ENCODE peak calls at places on chromosomes 2 and 18, in five cellular contexts. Q, R, K, Y and X are unnamed samples.

GRCh38 chr18:68391801-68392200 is 323.1 kb downstream of the TMX3 start:
- DNase-seq in K (no peak), Y (no peak), R (no peak), Q (no peak), X (no peak)

GRCh38 chr2:177433402-177433801 is 40.8 kb downstream of the AGPS start:
- DNase-seq in R (no peak), K (no peak), Y (no peak), Q (no peak), X (no peak)

GRCh38 chr2:64311948-64312621 is 141.9 kb upstream of the LGALSL start:
- DNase-seq in K (peak), R (peak), Y (peak), Q (peak), X (no peak)

GRCh38 chr2:71226391-71226964 is 425 bp downstream of the PAIP2B start:
- DNase-seq in Q (peak), R (no peak), Y (peak), K (peak), X (no peak)

GRCh38 chr2:216115224-216115582 is 6.1 kb downstream of the XRCC5 start:
- DNase-seq in Q (no peak), Y (no peak), K (no peak), R (no peak), X (peak)

GRCh38 chr2:120348134-120349103 is 2.5 kb downstream of the INHBB start:
- DNase-seq in R (no peak), Y (peak), K (no peak), Q (no peak), X (no peak)

GRCh38 chr2:43026451-43027102 is 199.8 kb downstream of the ZFP36L2 start:
- DNase-seq in K (no peak), Q (no peak), R (no peak), Y (no peak), X (no peak)

GRCh38 chr2:54572262-54572635 is 116.1 kb downstream of the SPTBN1 start:
- DNase-seq in Y (peak), Q (no peak), R (peak), K (no peak), X (peak)

GRCh38 chr2:226725096-226725495 is 74.5 kb downstream of the IRS1 start:
- DNase-seq in Q (no peak), Y (no peak), K (no peak), R (no peak), X (no peak)

GRCh38 chr2:38862481-38862880 is 13.3 kb downstream of the DHX57 start:
- DNase-seq in Y (no peak), R (no peak), K (no peak), Q (no peak), X (no peak)

GRCh38 chr2:204019572-204020501 is 83.3 kb downstream of the ICOS start:
- DNase-seq in Y (no peak), Q (no peak), R (peak), K (no peak), X (no peak)

GRCh38 chr2:174012347-174013309 is 47.5 kb upstream of the SP3 start:
- DNase-seq in R (no peak), Y (peak), K (peak), Q (peak), X (no peak)

GRCh38 chr2:25548587-25548986 is 124.8 kb downstream of the DTNB start:
- DNase-seq in Q (no peak), R (no peak), K (no peak), Y (no peak), X (no peak)

GRCh38 chr2:192438239-192438638 is 243.5 kb upstream of the TMEFF2 start:
- DNase-seq in K (no peak), Y (no peak), Q (no peak), R (no peak), X (no peak)

GRCh38 chr2:33810046-33810835 is 211.1 kb upstream of the FAM98A start:
- DNase-seq in Q (no peak), K (no peak), Y (peak), R (peak), X (no peak)

GRCh38 chr2:205283721-205284270 is 398.5 kb upstream of the NRP2 start:
- DNase-seq in R (no peak), K (no peak), Y (no peak), Q (no peak), X (no peak)

GRCh38 chr18:24930974-24931373 is 421.0 kb downstream of the ZNF521 start:
- DNase-seq in Q (no peak), K (no peak), R (no peak), Y (peak), X (no peak)

GRCh38 chr2:22867921-22868320 is 517.1 kb upstream of the KLHL29 start:
- DNase-seq in R (no peak), Q (no peak), Y (peak), K (no peak), X (no peak)

GRCh38 chr2:85527787-85528186 is 11.2 kb upstream of the MAT2A start:
- DNase-seq in K (no peak), Q (no peak), Y (no peak), R (no peak), X (no peak)

GRCh38 chr18:3180325-3180724 is 39.4 kb downstream of the MYOM1 start:
- DNase-seq in R (no peak), Y (no peak), Q (no peak), K (no peak), X (no peak)

GRCh38 chr2:129744649-129745048 is 234.8 kb upstream of the RAB6C start:
- DNase-seq in K (no peak), Q (no peak), R (no peak), Y (peak), X (no peak)

GRCh38 chr2:129741165-129741564 is 238.3 kb upstream of the RAB6C start:
- DNase-seq in Q (no peak), K (no peak), Y (no peak), R (no peak), X (no peak)

GRCh38 chr2:129741623-129742022 is 237.8 kb upstream of the RAB6C start:
- DNase-seq in Y (no peak), Q (no peak), R (no peak), K (no peak), X (no peak)

GRCh38 chr2:129742415-129742814 is 237.1 kb upstream of the RAB6C start:
- DNase-seq in Q (no peak), Y (no peak), K (no peak), R (no peak), X (no peak)

GRCh38 chr2:129744141-129744540 is 235.3 kb upstream of the RAB6C start:
- DNase-seq in Q (no peak), Y (no peak), K (no peak), R (no peak), X (no peak)
- H3K4me3 ChIP-seq in Q (no peak), Y (no peak), K (no peak), R (no peak), X (no peak)

GRCh38 chr2:213816583-213816982 is 532.3 kb downstream of the SPAG16 start:
- DNase-seq in Y (no peak), R (no peak), Q (no peak), K (no peak), X (no peak)
- H3K4me3 ChIP-seq in Y (no peak), R (no peak), Q (no peak), K (no peak), X (no peak)

GRCh38 chr18:39274535-39274934 is 1708.9 kb upstream of the CELF4 start:
- DNase-seq in K (no peak), R (no peak), Q (no peak), Y (no peak), X (no peak)
- H3K4me3 ChIP-seq in K (no peak), R (no peak), Q (no peak), Y (no peak), X (no peak)

DNA sequence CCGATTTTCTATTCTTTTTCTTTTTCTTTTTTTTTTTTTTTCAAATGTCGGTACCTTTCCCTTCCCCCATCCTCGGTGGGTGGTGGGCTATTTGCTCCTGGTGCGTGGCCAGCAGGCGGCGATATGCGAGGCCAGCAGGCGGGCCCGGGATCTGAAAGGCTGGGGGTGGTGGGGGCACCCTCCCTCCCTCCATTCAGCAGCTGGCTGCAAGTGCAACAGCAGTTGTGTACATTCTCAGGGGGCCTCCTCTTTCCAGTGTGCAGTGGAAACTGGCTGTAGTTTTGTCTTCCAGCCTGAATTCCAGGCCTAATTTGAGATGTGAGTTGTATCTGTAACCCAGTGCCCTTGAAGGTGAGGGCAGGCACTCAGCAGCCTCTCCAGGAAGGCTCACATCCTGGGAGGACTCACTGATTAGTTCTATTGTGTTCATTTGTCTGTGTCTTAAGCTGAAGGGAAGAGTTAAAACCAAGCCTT is 3.1 kb downstream of the MYCN start:
- DNase-seq in R (no peak), Q (no peak), K (no peak), Y (peak), X (peak)
- H3K4me3 ChIP-seq in R (no peak), Q (no peak), K (peak), Y (peak), X (peak)

DNA sequence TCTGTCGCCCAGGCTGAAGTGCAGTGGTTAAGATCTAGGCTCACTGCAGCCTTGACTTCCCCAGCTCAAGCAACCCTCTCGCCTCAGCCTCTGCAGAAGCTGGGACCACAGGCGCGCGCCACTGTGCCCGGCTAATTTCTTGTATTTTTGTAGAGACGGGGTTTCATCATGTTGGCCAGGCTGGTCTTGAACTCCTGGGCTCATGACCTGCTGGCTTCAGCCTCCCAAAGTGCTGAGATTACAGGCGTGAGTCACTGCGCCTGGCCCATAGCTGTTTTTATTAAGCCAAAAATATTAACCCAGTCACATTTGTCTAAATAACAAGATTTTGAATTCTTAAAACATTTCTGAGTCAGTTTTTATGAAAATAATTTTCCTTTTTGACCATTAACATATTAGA is 6.3 kb upstream of the SFT2D3 start:
- DNase-seq in Y (no peak), Q (peak), K (no peak), R (no peak), X (no peak)
- H3K4me3 ChIP-seq in Y (no peak), Q (no peak), K (no peak), R (no peak), X (no peak)